ENCODE peak calls at places on chromosome 19, in seven cellular contexts. K is HEK293T, S is mesothelial cell of epicardium, T is Daoy, W is brain microvascular endothelial cell, Y is iris pigment epithelial cell, N is GM04503. A is an unnamed sample.

GRCh38 chr19:48618278-48618915 is 581 bp downstream of the RPL18 start:
- DNase-seq in K (no peak), S (no peak), T (no peak), W (no peak), Y (no peak), N (no peak), A (no peak)

GRCh38 chr19:56538761-56539263 is at the start of gene ZFP28:
- DNase-seq in K (peak; percentile 80), S (peak; percentile 52), T (no peak), W (no peak), Y (no peak), N (peak; percentile 3), A (no peak)

GRCh38 chr19:7874080-7874856 is at the start of gene PRR36:
- DNase-seq in K (peak; percentile 61), S (no peak), T (peak; percentile 74), W (no peak), Y (no peak), N (no peak), A (no peak)

GRCh38 chr19:4548238-4548584 is 8.4 kb upstream of the LRG1 start:
- DNase-seq in K (no peak), S (no peak), T (no peak), W (no peak), Y (no peak), N (no peak), A (no peak)

GRCh38 chr19:55497777-55498176 is 9.5 kb downstream of the SSC5D start:
- DNase-seq in K (no peak), S (no peak), T (no peak), W (no peak), Y (no peak), N (no peak), A (no peak)

GRCh38 chr19:1929051-1929742 is 11.8 kb upstream of the CSNK1G2 start:
- DNase-seq in K (peak; percentile 88), S (peak; percentile 58), T (peak; percentile 78), W (peak; percentile 58), Y (peak; percentile 64), N (no peak), A (no peak)

GRCh38 chr19:5154129-5154798 is 185.4 kb downstream of the KDM4B start:
- DNase-seq in K (peak; percentile 66), S (no peak), T (peak; percentile 40), W (no peak), Y (no peak), N (no peak), A (no peak)

GRCh38 chr19:30391554-30392551 is 19.7 kb downstream of the ZNF536 start:
- DNase-seq in K (peak; percentile 31), S (no peak), T (peak; percentile 97), W (no peak), Y (no peak), N (peak; percentile 84), A (peak; percentile 18)

GRCh38 chr19:29640231-29640630 is 25.0 kb upstream of the PLEKHF1 start:
- DNase-seq in K (no peak), S (no peak), T (no peak), W (no peak), Y (no peak), N (no peak), A (no peak)